ENCODE peak calls at places on chromosome 19, in seven cellular contexts. T, W, O, U, Z, X and K are unnamed samples.

GRCh38 chr19:48556163-48556562 is 4.2 kb downstream of the SULT2B1 start:
- DNase-seq in U (peak; percentile 60), Z (peak; percentile 42), X (peak; percentile 84), O (no peak), W (no peak), T (no peak), K (no peak)

GRCh38 chr19:1672038-1672768 is 19.8 kb upstream of the TCF3 start:
- DNase-seq in Z (peak; percentile 31), T (peak; percentile 80), U (no peak), X (peak; percentile 52), W (no peak), O (peak; percentile 65), K (peak; percentile 41)

GRCh38 chr19:34351382-34351802 is 13.6 kb upstream of the GPI start:
- DNase-seq in X (no peak), W (peak; percentile 40), O (no peak), Z (no peak), T (no peak), U (no peak), K (no peak)

GRCh38 chr19:6740589-6741348 is 1.3 kb downstream of the TRIP10 start:
- DNase-seq in Z (peak; percentile 23), T (no peak), U (peak; percentile 35), O (peak; percentile 63), X (peak; percentile 69), W (peak; percentile 42), K (peak; percentile 65)

GRCh38 chr19:16376649-16377048 is 52.0 kb downstream of the KLF2 start:
- DNase-seq in W (no peak), U (no peak), T (no peak), X (peak; percentile 68), O (no peak), Z (no peak), K (peak; percentile 67)

GRCh38 chr19:47618771-47619170 is 9.8 kb downstream of the BICRA start:
- DNase-seq in U (no peak), Z (peak; percentile 48), T (no peak), X (no peak), W (peak; percentile 43), O (no peak), K (no peak)

GRCh38 chr19:45973564-45974338 is at the start of gene NOVA2:
- DNase-seq in W (peak; percentile 53), T (peak; percentile 80), O (peak; percentile 73), U (peak; percentile 47), X (peak; percentile 96), Z (peak; percentile 26), K (peak; percentile 96)

GRCh38 chr19:39943586-39943985 is 9.2 kb upstream of the FCGBP start:
- DNase-seq in O (no peak), W (no peak), T (no peak), U (no peak), X (no peak), Z (no peak), K (no peak)

GRCh38 chr19:2949939-2950285 is 5.1 kb upstream of the ZNF77 start:
- DNase-seq in Z (peak; percentile 7), O (no peak), X (no peak), T (no peak), U (no peak), W (peak; percentile 66), K (peak; percentile 82)

GRCh38 chr19:19342086-19343015 is 21.7 kb downstream of the MAU2 start:
- DNase-seq in U (peak; percentile 53), W (peak; percentile 74), O (peak; percentile 73), X (peak; percentile 92), Z (peak; percentile 48), T (no peak), K (peak; percentile 91)

GRCh38 chr19:1829958-1830357 is 17.9 kb upstream of the ATP8B3 start:
- DNase-seq in W (no peak), X (no peak), O (no peak), U (no peak), T (no peak), Z (no peak), K (no peak)

GRCh38 chr19:54481326-54481930 is 8.3 kb upstream of the CDC42EP5 start:
- DNase-seq in Z (peak; percentile 41), O (no peak), U (peak; percentile 22), W (no peak), X (peak; percentile 85), T (peak; percentile 66), K (peak; percentile 64)

GRCh38 chr19:33235269-33235995 is 9.8 kb upstream of the SLC7A10 start:
- DNase-seq in Z (peak; percentile 54), T (peak; percentile 94), O (peak; percentile 90), X (peak; percentile 88), W (peak; percentile 78), U (peak; percentile 30), K (peak; percentile 89)

GRCh38 chr19:2261438-2262172 is 5.4 kb upstream of the JSRP1 start:
- DNase-seq in O (no peak), T (peak; percentile 50), X (no peak), W (peak; percentile 53), Z (no peak), U (no peak), K (no peak)

GRCh38 chr19:56119585-56119978 is 1.5 kb downstream of the ZNF787 start:
- DNase-seq in X (no peak), T (no peak), O (no peak), W (peak; percentile 48), U (peak; percentile 32), Z (peak; percentile 55), K (no peak)

GRCh38 chr19:4297901-4298771 is 4.1 kb downstream of the TMIGD2 start:
- DNase-seq in W (no peak), X (peak; percentile 61), Z (no peak), T (no peak), O (no peak), U (no peak), K (no peak)

GRCh38 chr19:12793290-12794195 is 2.3 kb downstream of the JUNB start:
- DNase-seq in O (peak; percentile 94), T (peak; percentile 98), W (peak; percentile 96), Z (peak; percentile 92), U (peak; percentile 96), X (peak; percentile 94), K (peak; percentile 92)

GRCh38 chr19:36028313-36029041 is 4.2 kb downstream of the CLIP3 start:
- DNase-seq in W (no peak), Z (no peak), O (no peak), T (no peak), X (no peak), U (no peak), K (no peak)

GRCh38 chr19:36032251-36033104 is at the start of gene CLIP3:
- DNase-seq in Z (peak; percentile 67), U (no peak), W (no peak), X (peak; percentile 83), T (peak; percentile 86), O (no peak), K (peak; percentile 73)

GRCh38 chr19:36031308-36031707 is 1.4 kb downstream of the CLIP3 start:
- DNase-seq in U (no peak), X (no peak), W (no peak), T (no peak), O (no peak), Z (no peak), K (no peak)

GRCh38 chr19:36027696-36028095 is 5.0 kb downstream of the CLIP3 start:
- DNase-seq in O (no peak), X (no peak), T (no peak), Z (no peak), U (no peak), W (no peak), K (no peak)

DNA sequence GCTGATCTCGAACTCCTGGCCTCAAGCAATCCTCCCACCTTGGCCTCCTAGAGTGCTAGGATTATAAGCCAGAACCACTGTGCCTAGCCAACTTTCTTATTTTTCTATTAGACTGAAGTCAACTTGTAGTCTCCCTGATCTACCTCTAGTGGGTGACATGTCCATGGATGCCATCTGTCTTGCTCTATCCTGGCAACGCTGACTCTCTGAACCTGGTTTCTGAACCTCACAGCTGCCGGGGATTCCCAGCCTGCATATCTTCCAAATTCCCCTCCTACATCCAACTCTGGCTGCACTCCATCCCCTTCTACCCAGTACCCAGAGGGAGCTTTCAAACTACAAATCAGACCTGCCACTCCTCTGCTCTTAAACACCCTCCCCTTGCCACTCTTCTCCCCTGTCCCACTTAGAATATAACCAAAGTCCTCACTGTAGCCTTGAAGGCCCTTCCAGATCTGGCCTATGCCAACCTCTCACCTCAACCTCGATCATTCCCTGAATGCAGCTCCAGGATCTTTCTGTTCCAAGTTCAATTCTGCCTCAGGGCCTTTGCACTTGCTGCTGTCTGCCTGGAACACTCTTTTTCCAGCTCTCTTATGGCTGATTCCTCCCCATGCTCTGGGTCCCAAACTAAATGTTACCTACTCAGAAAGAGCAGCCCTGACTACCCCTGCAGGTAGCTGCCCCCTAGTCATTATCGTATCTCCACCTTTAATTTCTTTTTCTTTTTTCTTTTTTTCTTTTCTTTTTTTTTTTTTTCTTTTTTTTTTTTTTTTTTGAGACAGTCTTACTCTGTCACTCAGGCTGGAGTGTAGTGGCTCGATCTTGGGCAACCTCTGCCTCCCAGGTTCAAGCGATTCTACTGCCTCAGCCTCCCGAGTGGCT is 2.2 kb downstream of the CLIP3 start:
- DNase-seq in O (no peak), Z (peak; percentile 59), U (peak; percentile 53), T (no peak), X (no peak), W (peak; percentile 29), K (no peak)
- TF ChIP-seq CTCF in O (no peak), Z (peak; percentile 47), U (peak; percentile 70), T (no peak), X (no peak), W (no peak), K (no peak)

GRCh38 chr19:58379276-58379675 is 1.6 kb downstream of the ZNF837 start:
- DNase-seq in W (no peak), X (no peak), U (no peak), O (peak; percentile 39), Z (no peak), T (no peak), K (no peak)
- TF ChIP-seq CTCF in W (no peak), X (no peak), U (no peak), O (no peak), Z (no peak), T (no peak), K (no peak)

GRCh38 chr19:10979950-10980349 is 19.1 kb downstream of the SMARCA4 start:
- DNase-seq in W (peak; percentile 15), Z (no peak), O (no peak), U (no peak), X (no peak), T (peak; percentile 26), K (no peak)
- TF ChIP-seq CTCF in W (no peak), Z (no peak), O (no peak), U (no peak), X (no peak), T (peak; percentile 15), K (no peak)

GRCh38 chr19:50476224-50476942 is at the start of the genes EMC10 and GARIN5A:
- DNase-seq in X (peak; percentile 97), O (peak; percentile 94), W (peak; percentile 95), Z (peak; percentile 90), U (peak; percentile 92), T (peak; percentile 100), K (no peak)
- TF ChIP-seq CTCF in X (no peak), O (no peak), W (peak; percentile 39), Z (no peak), U (no peak), T (no peak), K (no peak)